ENCODE peak calls at places on chromosomes 2 and 18, in five cellular contexts. One of them, this sample, is unnamed.

GRCh38 chr2:235749121-235749780 is 255.4 kb downstream of the AGAP1 start:
- DNase-seq in SK-N-SH: no peak
- DNase-seq in MM.1S: no peak
- DNase-seq in neural progenitor cell: no peak
- DNase-seq in HCT116: no peak
- DNase-seq in this sample: peak

GRCh38 chr2:178870703-178871102 is 63.5 kb upstream of the TTN start:
- DNase-seq in SK-N-SH: no peak
- DNase-seq in MM.1S: no peak
- DNase-seq in neural progenitor cell: no peak
- DNase-seq in HCT116: no peak
- DNase-seq in this sample: peak

GRCh38 chr18:77140439-77141109 is 8.0 kb upstream of the MBP start:
- DNase-seq in SK-N-SH: no peak
- DNase-seq in MM.1S: no peak
- DNase-seq in neural progenitor cell: no peak
- DNase-seq in HCT116: no peak
- DNase-seq in this sample: no peak

GRCh38 chr2:4585057-4585635 is 881.8 kb downstream of the DCDC2C start:
- DNase-seq in SK-N-SH: no peak
- DNase-seq in MM.1S: no peak
- DNase-seq in neural progenitor cell: no peak
- DNase-seq in HCT116: no peak
- DNase-seq in this sample: no peak

GRCh38 chr2:48092846-48093498 is 186.7 kb upstream of the FBXO11 start:
- DNase-seq in SK-N-SH: no peak
- DNase-seq in MM.1S: no peak
- DNase-seq in neural progenitor cell: no peak
- DNase-seq in HCT116: no peak
- DNase-seq in this sample: peak

GRCh38 chr18:37667836-37668235 is 102.2 kb upstream of the CELF4 start:
- DNase-seq in SK-N-SH: no peak
- DNase-seq in MM.1S: no peak
- DNase-seq in neural progenitor cell: no peak
- DNase-seq in HCT116: no peak
- DNase-seq in this sample: no peak

GRCh38 chr2:127095784-127096183 is 11.2 kb downstream of the BIN1 start:
- DNase-seq in SK-N-SH: no peak
- DNase-seq in MM.1S: no peak
- DNase-seq in neural progenitor cell: no peak
- DNase-seq in HCT116: no peak
- DNase-seq in this sample: no peak

GRCh38 chr2:3222636-3223035 is 155.0 kb downstream of the EIPR1 start:
- DNase-seq in SK-N-SH: no peak
- DNase-seq in MM.1S: no peak
- DNase-seq in neural progenitor cell: no peak
- DNase-seq in HCT116: no peak
- DNase-seq in this sample: no peak

GRCh38 chr2:85410584-85411404 is 628 bp upstream of the CAPG start:
- DNase-seq in SK-N-SH: no peak
- DNase-seq in MM.1S: no peak
- DNase-seq in neural progenitor cell: no peak
- DNase-seq in HCT116: no peak
- DNase-seq in this sample: peak

GRCh38 chr2:29747786-29748470 is 173.5 kb downstream of the ALK start:
- DNase-seq in SK-N-SH: no peak
- DNase-seq in MM.1S: no peak
- DNase-seq in neural progenitor cell: peak
- DNase-seq in HCT116: peak
- DNase-seq in this sample: peak

GRCh38 chr18:48264508-48264907 is 144.7 kb downstream of the ZBTB7C start:
- DNase-seq in SK-N-SH: peak
- DNase-seq in MM.1S: no peak
- DNase-seq in neural progenitor cell: peak
- DNase-seq in HCT116: no peak
- DNase-seq in this sample: peak

GRCh38 chr2:12456293-12457151 is 260.2 kb upstream of the TRIB2 start:
- DNase-seq in SK-N-SH: no peak
- DNase-seq in MM.1S: peak
- DNase-seq in neural progenitor cell: peak
- DNase-seq in HCT116: peak
- DNase-seq in this sample: peak

GRCh38 chr2:61707984-61708852 is 145.6 kb downstream of the FAM161A start:
- DNase-seq in SK-N-SH: no peak
- DNase-seq in MM.1S: peak
- DNase-seq in neural progenitor cell: peak
- DNase-seq in HCT116: no peak
- DNase-seq in this sample: peak

GRCh38 chr2:194395818-194396217 is 1261.2 kb upstream of the SLC39A10 start:
- DNase-seq in SK-N-SH: no peak
- DNase-seq in MM.1S: no peak
- DNase-seq in neural progenitor cell: no peak
- DNase-seq in HCT116: no peak
- DNase-seq in this sample: no peak

GRCh38 chr2:40353236-40353635 is 98.7 kb downstream of the SLC8A1 start:
- DNase-seq in SK-N-SH: no peak
- DNase-seq in MM.1S: no peak
- DNase-seq in neural progenitor cell: no peak
- DNase-seq in HCT116: no peak
- DNase-seq in this sample: peak

GRCh38 chr18:23662309-23663263 is at the start of gene ANKRD29:
- DNase-seq in SK-N-SH: peak
- DNase-seq in MM.1S: peak
- DNase-seq in neural progenitor cell: peak
- DNase-seq in HCT116: no peak
- DNase-seq in this sample: peak

GRCh38 chr2:166376873-166377272 is 1.1 kb upstream of the SCN9A start:
- DNase-seq in SK-N-SH: no peak
- DNase-seq in MM.1S: no peak
- DNase-seq in neural progenitor cell: no peak
- DNase-seq in HCT116: no peak
- DNase-seq in this sample: no peak

GRCh38 chr2:149573760-149574159 is 13.8 kb downstream of the MMADHC start:
- DNase-seq in SK-N-SH: no peak
- DNase-seq in MM.1S: no peak
- DNase-seq in neural progenitor cell: no peak
- DNase-seq in HCT116: no peak
- DNase-seq in this sample: peak

GRCh38 chr2:173991857-173992588 is 26.9 kb upstream of the SP3 start:
- DNase-seq in SK-N-SH: peak
- DNase-seq in MM.1S: peak
- DNase-seq in neural progenitor cell: no peak
- DNase-seq in HCT116: no peak
- DNase-seq in this sample: peak

GRCh38 chr2:11998626-11999378 is 252.4 kb downstream of the LPIN1 start:
- DNase-seq in SK-N-SH: no peak
- DNase-seq in MM.1S: no peak
- DNase-seq in neural progenitor cell: no peak
- DNase-seq in HCT116: no peak
- DNase-seq in this sample: peak

GRCh38 chr2:215367647-215368492 is 56.0 kb downstream of the ATIC start:
- DNase-seq in SK-N-SH: no peak
- DNase-seq in MM.1S: no peak
- DNase-seq in neural progenitor cell: no peak
- DNase-seq in HCT116: no peak
- DNase-seq in this sample: peak

GRCh38 chr2:172096661-172097547 is 5.8 kb downstream of the DLX2 start:
- DNase-seq in SK-N-SH: peak
- DNase-seq in MM.1S: no peak
- DNase-seq in neural progenitor cell: peak
- DNase-seq in HCT116: no peak
- DNase-seq in this sample: peak

GRCh38 chr18:57833441-57834101 is 30.5 kb upstream of the ATP8B1 start:
- DNase-seq in SK-N-SH: no peak
- DNase-seq in MM.1S: peak
- DNase-seq in neural progenitor cell: peak
- DNase-seq in HCT116: no peak
- DNase-seq in this sample: peak

GRCh38 chr18:57621252-57621607 is 406 bp downstream of the NARS1 start:
- DNase-seq in SK-N-SH: peak
- DNase-seq in MM.1S: no peak
- DNase-seq in neural progenitor cell: no peak
- DNase-seq in HCT116: no peak
- DNase-seq in this sample: peak

GRCh38 chr2:235105821-235106359 is 154.1 kb downstream of the SH3BP4 start:
- DNase-seq in SK-N-SH: no peak
- DNase-seq in MM.1S: no peak
- DNase-seq in neural progenitor cell: no peak
- DNase-seq in HCT116: no peak
- DNase-seq in this sample: no peak

GRCh38 chr2:102106133-102106556 is 36.4 kb upstream of the IL1R1 start:
- DNase-seq in SK-N-SH: no peak
- DNase-seq in MM.1S: no peak
- DNase-seq in neural progenitor cell: no peak
- DNase-seq in HCT116: no peak
- DNase-seq in this sample: peak

GRCh38 chr18:74541703-74542555 is 7.6 kb downstream of the CNDP1 start:
- DNase-seq in SK-N-SH: no peak
- DNase-seq in MM.1S: peak
- DNase-seq in neural progenitor cell: no peak
- DNase-seq in HCT116: no peak
- DNase-seq in this sample: no peak

GRCh38 chr2:71901466-71901865 is 246.2 kb downstream of the CYP26B1 start:
- DNase-seq in SK-N-SH: no peak
- DNase-seq in MM.1S: no peak
- DNase-seq in neural progenitor cell: no peak
- DNase-seq in HCT116: no peak
- DNase-seq in this sample: no peak

GRCh38 chr2:26636935-26637334 is 4.2 kb downstream of the CIB4 start:
- DNase-seq in SK-N-SH: no peak
- DNase-seq in MM.1S: no peak
- DNase-seq in neural progenitor cell: no peak
- DNase-seq in HCT116: no peak
- DNase-seq in this sample: no peak
- TF ChIP-seq EZH2phosphoT487 in SK-N-SH: no peak
- TF ChIP-seq EZH2phosphoT487 in MM.1S: no peak
- TF ChIP-seq EZH2phosphoT487 in neural progenitor cell: no peak
- TF ChIP-seq EZH2phosphoT487 in HCT116: no peak
- TF ChIP-seq EZH2phosphoT487 in this sample: no peak

DNA sequence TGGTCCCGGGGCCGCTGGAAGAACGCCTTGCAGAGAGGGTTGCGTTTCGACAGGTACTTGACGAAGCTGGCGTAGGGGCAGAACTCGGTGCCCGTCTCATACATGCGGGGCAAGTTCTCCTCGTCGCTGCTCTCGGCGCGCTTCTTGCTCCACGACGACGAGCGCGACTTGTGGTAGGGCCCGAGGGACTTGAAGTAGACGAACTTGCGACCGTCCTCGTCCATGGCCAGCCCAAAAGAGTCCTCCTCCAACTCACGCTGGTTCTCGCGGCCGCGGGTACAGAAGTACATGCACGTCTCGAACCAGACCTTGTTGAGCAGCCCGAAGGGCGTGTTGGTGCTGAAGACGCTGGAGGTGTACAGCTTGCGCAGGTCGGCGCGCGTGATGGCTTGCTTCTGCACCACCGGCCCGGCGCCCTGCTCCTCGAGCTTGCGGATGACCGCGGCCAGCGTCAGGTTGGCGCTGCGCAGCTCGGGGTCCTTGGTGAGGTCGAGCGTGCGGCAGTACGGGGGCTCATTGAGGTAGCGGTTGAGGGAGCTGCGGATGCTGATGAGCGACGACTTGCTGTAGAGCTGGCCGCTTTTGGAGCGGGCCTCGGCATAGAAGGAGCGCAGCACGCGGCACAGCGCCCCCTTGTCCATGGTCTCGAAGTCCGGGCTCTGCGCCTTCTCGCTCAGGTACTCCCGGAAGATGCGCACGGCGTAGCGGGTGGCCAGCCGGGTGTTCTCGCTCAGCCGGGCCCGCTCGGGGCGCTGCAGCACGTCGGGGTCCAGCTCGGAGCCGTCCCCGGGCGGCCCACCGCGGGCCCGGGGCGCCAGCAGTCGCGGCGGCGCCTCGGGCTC is 830 bp downstream of the KCTD1 start:
- DNase-seq in SK-N-SH: peak
- DNase-seq in MM.1S: no peak
- DNase-seq in neural progenitor cell: peak
- DNase-seq in HCT116: no peak
- DNase-seq in this sample: peak
- H3K4me3 ChIP-seq in SK-N-SH: peak
- H3K4me3 ChIP-seq in MM.1S: peak
- H3K4me3 ChIP-seq in neural progenitor cell: peak
- H3K4me3 ChIP-seq in HCT116: peak
- H3K4me3 ChIP-seq in this sample: peak

DNA sequence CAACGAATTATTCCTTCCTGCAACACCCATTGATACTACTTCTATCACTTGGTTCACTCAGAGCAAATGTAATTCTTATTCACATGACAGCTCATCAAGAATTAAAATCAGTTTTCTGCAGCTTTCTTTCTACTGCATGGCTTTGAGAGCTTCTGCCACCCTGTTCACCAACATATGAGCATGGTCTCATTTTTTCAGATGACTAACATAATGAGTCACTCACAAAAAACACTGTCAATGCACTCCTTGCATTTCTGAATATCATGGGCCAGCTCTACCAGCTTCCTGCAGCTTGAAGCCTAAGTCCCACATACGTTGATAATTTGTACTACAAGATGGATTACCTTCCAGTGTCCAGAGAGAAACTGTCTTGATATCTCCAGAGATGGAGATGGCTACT is 342.9 kb downstream of the LRATD1 start:
- DNase-seq in SK-N-SH: no peak
- DNase-seq in MM.1S: no peak
- DNase-seq in neural progenitor cell: no peak
- DNase-seq in HCT116: no peak
- DNase-seq in this sample: peak
- TF ChIP-seq EZH2phosphoT487 in SK-N-SH: no peak
- TF ChIP-seq EZH2phosphoT487 in MM.1S: no peak
- TF ChIP-seq EZH2phosphoT487 in neural progenitor cell: no peak
- TF ChIP-seq EZH2phosphoT487 in HCT116: no peak
- TF ChIP-seq EZH2phosphoT487 in this sample: no peak

GRCh38 chr2:105627530-105627929 is 117.2 kb upstream of the NCK2 start:
- DNase-seq in SK-N-SH: no peak
- DNase-seq in MM.1S: no peak
- DNase-seq in neural progenitor cell: no peak
- DNase-seq in HCT116: no peak
- DNase-seq in this sample: no peak

GRCh38 chr2:105626391-105626990 is 118.2 kb upstream of the NCK2 start:
- DNase-seq in SK-N-SH: no peak
- DNase-seq in MM.1S: no peak
- DNase-seq in neural progenitor cell: no peak
- DNase-seq in HCT116: no peak
- DNase-seq in this sample: no peak

GRCh38 chr2:105625632-105626031 is 119.1 kb upstream of the NCK2 start:
- DNase-seq in SK-N-SH: no peak
- DNase-seq in MM.1S: no peak
- DNase-seq in neural progenitor cell: no peak
- DNase-seq in HCT116: no peak
- DNase-seq in this sample: no peak

GRCh38 chr2:105631011-105631410 is 113.7 kb upstream of the NCK2 start:
- DNase-seq in SK-N-SH: no peak
- DNase-seq in MM.1S: no peak
- DNase-seq in neural progenitor cell: no peak
- DNase-seq in HCT116: no peak
- DNase-seq in this sample: no peak

DNA sequence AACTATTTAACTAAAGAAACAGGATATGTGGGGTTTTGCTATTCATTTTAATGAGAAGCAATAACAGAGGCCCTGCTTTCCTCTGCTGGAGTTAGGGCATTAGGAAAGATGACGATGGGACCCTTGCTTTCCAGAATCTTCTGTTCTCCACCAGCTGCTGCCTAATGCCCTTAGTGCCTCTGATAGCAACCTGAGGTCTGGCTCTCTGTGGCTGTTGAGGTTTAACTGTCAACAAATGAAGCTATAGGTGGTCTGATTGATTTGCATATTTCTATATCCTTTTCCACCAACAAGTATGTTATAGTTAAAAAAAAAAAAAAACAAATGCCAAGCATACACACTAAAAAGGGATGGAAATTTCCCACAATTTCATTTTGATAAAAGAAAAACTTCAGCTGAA is 115.1 kb upstream of the NCK2 start:
- DNase-seq in SK-N-SH: no peak
- DNase-seq in MM.1S: no peak
- DNase-seq in neural progenitor cell: no peak
- DNase-seq in HCT116: no peak
- DNase-seq in this sample: no peak
- H3K4me3 ChIP-seq in SK-N-SH: no peak
- H3K4me3 ChIP-seq in MM.1S: no peak
- H3K4me3 ChIP-seq in neural progenitor cell: no peak
- H3K4me3 ChIP-seq in HCT116: no peak
- H3K4me3 ChIP-seq in this sample: no peak

This sample was measured in GM23248.